ENCODE peak calls at places on chromosomes 3 and 15, in four cellular contexts. One of them, this sample, is unnamed.

GRCh38 chr3:49715611-49716121 is 3.8 kb downstream of the AMIGO3 start:
- DNase-seq in foreskin keratinocyte: no peak
- DNase-seq in progenitor cell of endocrine pancreas: peak
- DNase-seq in nephron progenitor cell: no peak
- DNase-seq in this sample: no peak

GRCh38 chr3:133891662-133892389 is 3.9 kb downstream of the RAB6B start:
- DNase-seq in foreskin keratinocyte: no peak
- DNase-seq in progenitor cell of endocrine pancreas: no peak
- DNase-seq in nephron progenitor cell: no peak
- DNase-seq in this sample: no peak

GRCh38 chr3:110868106-110868505 is 203.5 kb upstream of the NECTIN3 start:
- DNase-seq in foreskin keratinocyte: no peak
- DNase-seq in progenitor cell of endocrine pancreas: no peak
- DNase-seq in nephron progenitor cell: no peak
- DNase-seq in this sample: no peak

GRCh38 chr3:48617559-48617958 is 4.0 kb downstream of the TMEM89 start:
- DNase-seq in foreskin keratinocyte: no peak
- DNase-seq in progenitor cell of endocrine pancreas: no peak
- DNase-seq in nephron progenitor cell: no peak
- DNase-seq in this sample: no peak

GRCh38 chr3:48962340-48962739 is 27.7 kb upstream of the P4HTM start:
- DNase-seq in foreskin keratinocyte: no peak
- DNase-seq in progenitor cell of endocrine pancreas: no peak
- DNase-seq in nephron progenitor cell: no peak
- DNase-seq in this sample: no peak

GRCh38 chr3:23607184-23607847 is 198.4 kb upstream of the UBE2E1 start:
- DNase-seq in foreskin keratinocyte: no peak
- DNase-seq in progenitor cell of endocrine pancreas: no peak
- DNase-seq in nephron progenitor cell: no peak
- DNase-seq in this sample: no peak

GRCh38 chr3:161070252-161070930 is 34.8 kb downstream of the B3GALNT1 start:
- DNase-seq in foreskin keratinocyte: no peak
- DNase-seq in progenitor cell of endocrine pancreas: no peak
- DNase-seq in nephron progenitor cell: no peak
- DNase-seq in this sample: no peak

GRCh38 chr15:97995192-97995591 is 34.7 kb downstream of the ARRDC4 start:
- DNase-seq in foreskin keratinocyte: peak
- DNase-seq in progenitor cell of endocrine pancreas: no peak
- DNase-seq in nephron progenitor cell: no peak
- DNase-seq in this sample: no peak

GRCh38 chr3:24052446-24052845 is 107.4 kb downstream of the NR1D2 start:
- DNase-seq in foreskin keratinocyte: no peak
- DNase-seq in progenitor cell of endocrine pancreas: no peak
- DNase-seq in nephron progenitor cell: no peak
- DNase-seq in this sample: no peak

GRCh38 chr3:147409143-147410121 is at the start of gene ZIC1:
- DNase-seq in foreskin keratinocyte: no peak
- DNase-seq in progenitor cell of endocrine pancreas: no peak
- DNase-seq in nephron progenitor cell: peak
- DNase-seq in this sample: no peak

GRCh38 chr3:194998417-194998816 is 272.5 kb downstream of the XXYLT1 start:
- DNase-seq in foreskin keratinocyte: no peak
- DNase-seq in progenitor cell of endocrine pancreas: no peak
- DNase-seq in nephron progenitor cell: no peak
- DNase-seq in this sample: no peak

GRCh38 chr3:12345141-12345561 is 56.3 kb downstream of the PPARG start:
- DNase-seq in foreskin keratinocyte: peak
- DNase-seq in progenitor cell of endocrine pancreas: no peak
- DNase-seq in nephron progenitor cell: no peak
- DNase-seq in this sample: peak

GRCh38 chr3:9930804-9931418 is 2.7 kb upstream of the CRELD1 start:
- DNase-seq in foreskin keratinocyte: no peak
- DNase-seq in progenitor cell of endocrine pancreas: no peak
- DNase-seq in nephron progenitor cell: no peak
- DNase-seq in this sample: no peak

GRCh38 chr3:43629254-43629653 is 7.4 kb upstream of the ANO10 start:
- DNase-seq in foreskin keratinocyte: no peak
- DNase-seq in progenitor cell of endocrine pancreas: no peak
- DNase-seq in nephron progenitor cell: no peak
- DNase-seq in this sample: no peak

GRCh38 chr3:37862712-37863551 is 1.3 kb downstream of the CTDSPL start:
- DNase-seq in foreskin keratinocyte: peak
- DNase-seq in progenitor cell of endocrine pancreas: no peak
- DNase-seq in nephron progenitor cell: no peak
- DNase-seq in this sample: peak

GRCh38 chr3:169232863-169233262 is 430.6 kb downstream of the MECOM start:
- DNase-seq in foreskin keratinocyte: no peak
- DNase-seq in progenitor cell of endocrine pancreas: no peak
- DNase-seq in nephron progenitor cell: no peak
- DNase-seq in this sample: no peak

GRCh38 chr3:193826126-193826795 is 233.3 kb downstream of the OPA1 start:
- DNase-seq in foreskin keratinocyte: no peak
- DNase-seq in progenitor cell of endocrine pancreas: no peak
- DNase-seq in nephron progenitor cell: no peak
- DNase-seq in this sample: no peak

GRCh38 chr3:67127254-67127653 is 129.1 kb downstream of the KBTBD8 start:
- DNase-seq in foreskin keratinocyte: no peak
- DNase-seq in progenitor cell of endocrine pancreas: no peak
- DNase-seq in nephron progenitor cell: no peak
- DNase-seq in this sample: no peak

GRCh38 chr3:127775398-127776109 is 46.8 kb downstream of the MGLL start:
- DNase-seq in foreskin keratinocyte: no peak
- DNase-seq in progenitor cell of endocrine pancreas: no peak
- DNase-seq in nephron progenitor cell: peak
- DNase-seq in this sample: no peak

GRCh38 chr3:73094127-73094526 is 32.7 kb downstream of the EBLN2 start:
- DNase-seq in foreskin keratinocyte: no peak
- DNase-seq in progenitor cell of endocrine pancreas: no peak
- DNase-seq in nephron progenitor cell: no peak
- DNase-seq in this sample: peak

GRCh38 chr3:38721207-38721772 is 71.8 kb upstream of the SCN5A start:
- DNase-seq in foreskin keratinocyte: no peak
- DNase-seq in progenitor cell of endocrine pancreas: no peak
- DNase-seq in nephron progenitor cell: no peak
- DNase-seq in this sample: no peak

GRCh38 chr3:149055575-149055974 is 30.8 kb downstream of the HLTF start:
- DNase-seq in foreskin keratinocyte: no peak
- DNase-seq in progenitor cell of endocrine pancreas: no peak
- DNase-seq in nephron progenitor cell: no peak
- DNase-seq in this sample: no peak

GRCh38 chr3:139657936-139658335 is 19.8 kb downstream of the NMNAT3 start:
- DNase-seq in foreskin keratinocyte: no peak
- DNase-seq in progenitor cell of endocrine pancreas: no peak
- DNase-seq in nephron progenitor cell: no peak
- DNase-seq in this sample: no peak